ENCODE peak calls at places on chromosomes 1 and 21, in four cellular contexts. One of them, this sample, is unnamed.

GRCh38 chr1:38198099-38198498 is 151.5 kb upstream of the POU3F1 start:
- DNase-seq in GM12878: no peak
- DNase-seq in HepG2: no peak
- DNase-seq in K562: no peak
- DNase-seq in this sample: no peak

GRCh38 chr21:46179708-46180078 is 4.6 kb downstream of the SPATC1L start:
- DNase-seq in K562: no peak
- DNase-seq in HepG2: no peak
- DNase-seq in GM12878: no peak
- DNase-seq in this sample: no peak

GRCh38 chr21:41951876-41952567 is 1.8 kb downstream of the C2CD2 start:
- DNase-seq in HepG2: no peak
- DNase-seq in GM12878: no peak
- DNase-seq in K562: no peak
- DNase-seq in this sample: no peak

GRCh38 chr1:182309631-182310351 is 81.8 kb downstream of the GLUL start:
- DNase-seq in HepG2: peak; percentile 81
- DNase-seq in GM12878: no peak
- DNase-seq in K562: peak; percentile 37
- DNase-seq in this sample: no peak

GRCh38 chr1:52325782-52326181 is 40.2 kb downstream of the CC2D1B start:
- DNase-seq in HepG2: no peak
- DNase-seq in K562: no peak
- DNase-seq in GM12878: no peak
- DNase-seq in this sample: no peak

GRCh38 chr1:209862598-209863498 is 35.1 kb downstream of the UTP25 start:
- DNase-seq in K562: no peak
- DNase-seq in GM12878: no peak
- DNase-seq in HepG2: no peak
- DNase-seq in this sample: peak; percentile 33

GRCh38 chr1:50417487-50417886 is 5.8 kb downstream of the DMRTA2 start:
- DNase-seq in GM12878: no peak
- DNase-seq in HepG2: no peak
- DNase-seq in K562: peak; percentile 11
- DNase-seq in this sample: peak; percentile 34

GRCh38 chr1:42674682-42675081 is 7.5 kb upstream of the YBX1 start:
- DNase-seq in HepG2: no peak
- DNase-seq in GM12878: no peak
- DNase-seq in K562: no peak
- DNase-seq in this sample: no peak

GRCh38 chr1:154962238-154962678 is 676 bp upstream of the PYGO2 start:
- DNase-seq in HepG2: no peak
- DNase-seq in K562: no peak
- DNase-seq in GM12878: no peak
- DNase-seq in this sample: no peak

GRCh38 chr1:231991231-231991630 is 364.6 kb downstream of the DISC1 start:
- DNase-seq in GM12878: no peak
- DNase-seq in K562: no peak
- DNase-seq in HepG2: no peak
- DNase-seq in this sample: no peak

GRCh38 chr21:16323586-16323985 is 593.8 kb downstream of the USP25 start:
- DNase-seq in K562: no peak
- DNase-seq in GM12878: no peak
- DNase-seq in HepG2: no peak
- DNase-seq in this sample: no peak

GRCh38 chr1:193533883-193534282 is 347.5 kb upstream of the B3GALT2 start:
- DNase-seq in K562: no peak
- DNase-seq in GM12878: no peak
- DNase-seq in HepG2: no peak
- DNase-seq in this sample: no peak

GRCh38 chr1:56255516-56256181 is 323.7 kb downstream of the PLPP3 start:
- DNase-seq in K562: no peak
- DNase-seq in HepG2: no peak
- DNase-seq in GM12878: no peak
- DNase-seq in this sample: no peak

GRCh38 chr1:227666286-227666685 is 68.8 kb downstream of the JMJD4 start:
- DNase-seq in HepG2: no peak
- DNase-seq in K562: no peak
- DNase-seq in GM12878: no peak
- DNase-seq in this sample: no peak

GRCh38 chr21:26169611-26170470 is 729 bp downstream of the APP start:
- DNase-seq in GM12878: no peak
- DNase-seq in K562: no peak
- DNase-seq in HepG2: no peak
- DNase-seq in this sample: peak; percentile 44

GRCh38 chr1:100394286-100394685 is 42.0 kb downstream of the CDC14A start:
- DNase-seq in HepG2: no peak
- DNase-seq in GM12878: no peak
- DNase-seq in K562: no peak
- DNase-seq in this sample: no peak

GRCh38 chr1:118486213-118486612 is 301.2 kb upstream of the SPAG17 start:
- DNase-seq in GM12878: no peak
- DNase-seq in K562: no peak
- DNase-seq in HepG2: no peak
- DNase-seq in this sample: no peak

GRCh38 chr1:230620666-230621065 is 21.6 kb upstream of the COG2 start:
- DNase-seq in HepG2: no peak
- DNase-seq in GM12878: no peak
- DNase-seq in K562: no peak
- DNase-seq in this sample: no peak

GRCh38 chr1:206654826-206655225 is 19.5 kb downstream of the DYRK3 start:
- DNase-seq in GM12878: no peak
- DNase-seq in HepG2: no peak
- DNase-seq in K562: no peak
- DNase-seq in this sample: no peak

GRCh38 chr1:82377201-82377884 is 576.6 kb downstream of the ADGRL2 start:
- DNase-seq in GM12878: no peak
- DNase-seq in K562: no peak
- DNase-seq in HepG2: no peak
- DNase-seq in this sample: no peak

GRCh38 chr21:42737969-42738590 is 84.7 kb downstream of the PDE9A start:
- DNase-seq in K562: no peak
- DNase-seq in GM12878: no peak
- DNase-seq in HepG2: peak; percentile 89
- DNase-seq in this sample: no peak

GRCh38 chr1:62037274-62037673 is 157.4 kb upstream of the L1TD1 start:
- DNase-seq in HepG2: no peak
- DNase-seq in K562: no peak
- DNase-seq in GM12878: no peak
- DNase-seq in this sample: no peak

GRCh38 chr21:33268736-33269441 is 2.7 kb downstream of the IL10RB start:
- DNase-seq in K562: no peak
- DNase-seq in HepG2: peak; percentile 29
- DNase-seq in GM12878: peak; percentile 96
- DNase-seq in this sample: no peak

GRCh38 chr21:42080788-42081083 is 9.6 kb downstream of the UMODL1 start:
- DNase-seq in HepG2: no peak
- DNase-seq in GM12878: no peak
- DNase-seq in K562: no peak
- DNase-seq in this sample: no peak

GRCh38 chr1:186763107-186763506 is 65.6 kb upstream of the PLA2G4A start:
- DNase-seq in K562: no peak
- DNase-seq in HepG2: no peak
- DNase-seq in GM12878: no peak
- DNase-seq in this sample: no peak

GRCh38 chr1:62144238-62144831 is 50.3 kb upstream of the L1TD1 start:
- DNase-seq in K562: peak; percentile 44
- DNase-seq in HepG2: peak; percentile 39
- DNase-seq in GM12878: no peak
- DNase-seq in this sample: peak; percentile 63

GRCh38 chr1:86775395-86775794 is 71.0 kb downstream of the SH3GLB1 start:
- DNase-seq in K562: no peak
- DNase-seq in GM12878: no peak
- DNase-seq in HepG2: peak; percentile 81
- DNase-seq in this sample: no peak

GRCh38 chr1:25795955-25796806 is 3.8 kb upstream of the SELENON start:
- DNase-seq in GM12878: no peak
- DNase-seq in HepG2: no peak
- DNase-seq in K562: no peak
- DNase-seq in this sample: no peak

GRCh38 chr1:154186852-154187501 is 4.9 kb downstream of the TPM3 start:
- DNase-seq in K562: no peak
- DNase-seq in GM12878: no peak
- DNase-seq in HepG2: no peak
- DNase-seq in this sample: no peak

GRCh38 chr1:59543211-59543668 is 246.3 kb downstream of the FGGY start:
- DNase-seq in K562: no peak
- DNase-seq in GM12878: no peak
- DNase-seq in HepG2: peak; percentile 59
- DNase-seq in this sample: no peak

GRCh38 chr1:241612533-241613505 is 27.4 kb downstream of the CHML start:
- DNase-seq in HepG2: no peak
- DNase-seq in K562: no peak
- DNase-seq in GM12878: no peak
- DNase-seq in this sample: no peak

DNA sequence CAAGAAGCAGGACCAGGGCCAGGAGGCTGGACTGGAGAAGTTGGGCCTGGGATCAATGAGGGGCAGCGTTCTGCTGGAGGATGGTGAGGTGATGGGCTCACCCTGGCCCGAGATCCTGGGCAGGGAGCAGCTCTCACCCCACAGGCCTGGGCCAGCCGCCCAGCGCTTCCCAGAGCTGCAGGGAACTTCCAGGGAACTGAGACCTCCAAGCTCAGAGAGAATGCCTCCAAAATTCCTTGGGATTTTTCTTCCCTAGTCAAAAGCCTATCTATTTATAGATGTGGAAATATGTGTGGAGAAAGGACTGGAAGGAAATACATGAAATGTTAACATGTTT is 121.2 kb downstream of the SPSB1 start:
- DNase-seq in K562: no peak
- DNase-seq in HepG2: no peak
- DNase-seq in GM12878: no peak
- DNase-seq in this sample: no peak
- TF ChIP-seq CREM in K562: no peak
- TF ChIP-seq CREM in HepG2: no peak
- TF ChIP-seq CREM in GM12878: no peak
- TF ChIP-seq CREM in this sample: no peak

GRCh38 chr1:36217667-36218066 is 6.6 kb upstream of the THRAP3 start:
- DNase-seq in K562: no peak
- DNase-seq in GM12878: no peak
- DNase-seq in HepG2: no peak
- DNase-seq in this sample: no peak
- TF ChIP-seq CREM in K562: no peak
- TF ChIP-seq CREM in GM12878: no peak
- TF ChIP-seq CREM in HepG2: no peak
- TF ChIP-seq CREM in this sample: no peak

DNA sequence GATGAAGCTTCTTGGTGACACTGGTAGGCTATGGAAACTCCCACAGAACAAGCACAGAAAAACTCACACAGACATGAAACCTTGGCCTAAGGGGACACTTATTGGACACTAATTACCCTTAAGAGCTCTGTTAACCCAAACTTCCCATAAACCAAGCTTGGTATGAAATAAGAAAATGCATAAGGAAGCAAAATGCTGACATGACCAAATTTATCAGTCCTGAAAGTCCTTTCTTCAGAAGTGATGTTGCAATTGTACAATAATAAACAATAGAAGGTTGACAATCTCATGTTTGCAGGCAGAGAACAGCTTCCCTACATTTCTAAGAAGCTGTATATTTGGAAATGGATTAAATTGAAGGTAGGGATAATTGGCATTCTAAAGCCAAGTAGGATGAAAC is 69.9 kb upstream of the KCNJ15 start:
- DNase-seq in GM12878: no peak
- DNase-seq in K562: no peak
- DNase-seq in HepG2: no peak
- DNase-seq in this sample: no peak
- TF ChIP-seq CREM in GM12878: no peak
- TF ChIP-seq CREM in K562: no peak
- TF ChIP-seq CREM in HepG2: no peak
- TF ChIP-seq CREM in this sample: no peak

DNA sequence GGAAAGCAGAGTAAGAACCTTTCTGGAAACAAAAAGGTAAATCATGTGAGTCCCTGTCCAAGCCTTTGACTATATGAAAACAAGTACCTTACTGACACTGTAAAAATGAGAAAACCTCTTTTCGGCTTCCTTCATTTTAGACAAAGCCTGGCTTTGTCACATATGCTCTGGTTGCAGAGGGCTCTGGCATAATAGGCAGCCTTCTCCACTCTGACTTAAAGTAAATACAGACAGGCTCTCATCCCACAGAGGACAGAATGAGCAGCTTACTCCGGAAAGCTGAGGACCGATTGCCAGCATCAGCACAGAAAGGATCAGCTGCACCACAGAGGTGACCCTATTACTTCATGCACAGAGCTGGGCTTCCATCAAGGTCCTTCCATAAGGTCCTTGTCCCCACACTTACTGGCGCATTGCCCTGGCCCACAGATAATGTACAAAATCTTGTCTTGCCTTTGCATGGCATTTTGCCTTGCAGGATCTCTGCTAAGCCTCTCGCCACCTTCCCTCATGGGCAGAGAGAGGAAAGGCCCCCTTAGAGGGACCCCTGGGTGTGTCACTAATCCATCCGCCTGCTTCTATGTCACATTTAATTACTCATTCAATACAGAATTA is 67.6 kb downstream of the SEC16B start:
- DNase-seq in K562: no peak
- DNase-seq in GM12878: no peak
- DNase-seq in HepG2: no peak
- DNase-seq in this sample: no peak
- TF ChIP-seq CREM in K562: no peak
- TF ChIP-seq CREM in GM12878: no peak
- TF ChIP-seq CREM in HepG2: no peak
- TF ChIP-seq CREM in this sample: no peak

GRCh38 chr1:92031281-92032110 is 1.7 kb downstream of the EPHX4 start:
- DNase-seq in HepG2: no peak
- DNase-seq in GM12878: no peak
- DNase-seq in K562: no peak
- DNase-seq in this sample: no peak

GRCh38 chr1:92030701-92031107 is 919 bp downstream of the EPHX4 start:
- DNase-seq in GM12878: no peak
- DNase-seq in HepG2: peak; percentile 10
- DNase-seq in K562: no peak
- DNase-seq in this sample: no peak

GRCh38 chr1:92029241-92029922 is 403 bp upstream of the EPHX4 start:
- DNase-seq in GM12878: no peak
- DNase-seq in HepG2: no peak
- DNase-seq in K562: no peak
- DNase-seq in this sample: peak; percentile 19
- TF ChIP-seq CREM in GM12878: no peak
- TF ChIP-seq CREM in HepG2: no peak
- TF ChIP-seq CREM in K562: no peak
- TF ChIP-seq CREM in this sample: no peak

GRCh38 chr1:203028784-203029553 is 2.7 kb downstream of the PPFIA4 start:
- DNase-seq in GM12878: no peak
- DNase-seq in HepG2: no peak
- DNase-seq in K562: no peak
- DNase-seq in this sample: no peak
- TF ChIP-seq CREM in GM12878: no peak
- TF ChIP-seq CREM in HepG2: no peak
- TF ChIP-seq CREM in K562: no peak
- TF ChIP-seq CREM in this sample: no peak

This sample was measured in WTC11.